ENCODE peak calls at places on chromosomes 2 and 18, in four cellular contexts. C, G, Z and I are unnamed samples.

GRCh38 chr2:18623782-18624181 is 34.4 kb upstream of the NT5C1B start:
- DNase-seq in Z (no peak), G (no peak), C (peak; percentile 58), I (peak; percentile 88)

GRCh38 chr2:199366406-199366805 is 91.3 kb downstream of the SATB2 start:
- DNase-seq in C (no peak), Z (no peak), G (no peak), I (peak; percentile 54)

GRCh38 chr2:11430729-11431128 is 35.2 kb downstream of the E2F6 start:
- DNase-seq in C (no peak), Z (no peak), G (no peak), I (peak; percentile 56)

GRCh38 chr18:490024-490366 is 10.5 kb downstream of the COLEC12 start:
- DNase-seq in Z (no peak), G (no peak), C (no peak), I (no peak)

GRCh38 chr2:169768262-169768995 is 30.2 kb upstream of the SSB start:
- DNase-seq in C (no peak), G (peak; percentile 50), Z (peak; percentile 22), I (no peak)

GRCh38 chr2:20025065-20025786 is 12.8 kb upstream of the MATN3 start:
- DNase-seq in G (no peak), C (no peak), Z (no peak), I (no peak)

GRCh38 chr2:11140492-11140891 is 14.8 kb upstream of the SLC66A3 start:
- DNase-seq in G (no peak), C (no peak), Z (no peak), I (peak; percentile 32)

GRCh38 chr2:20231632-20232031 is 6.7 kb upstream of the SDC1 start:
- DNase-seq in C (no peak), G (no peak), Z (no peak), I (peak; percentile 99)

GRCh38 chr2:63052411-63053234 is 2.0 kb downstream of the OTX1 start:
- DNase-seq in Z (no peak), G (no peak), C (no peak), I (no peak)

GRCh38 chr2:149020432-149020851 is 18.1 kb upstream of the LYPD6B start:
- DNase-seq in C (no peak), G (no peak), Z (no peak), I (no peak)

GRCh38 chr2:150621800-150622199 is 134.3 kb upstream of the RND3 start:
- DNase-seq in G (no peak), Z (no peak), C (peak; percentile 80), I (peak; percentile 91)

GRCh38 chr2:211985393-211985792 is 553.2 kb downstream of the ERBB4 start:
- DNase-seq in Z (no peak), G (no peak), C (no peak), I (no peak)

GRCh38 chr2:202377308-202377736 is 1.2 kb downstream of the BMPR2 start:
- DNase-seq in G (no peak), C (no peak), Z (peak; percentile 33), I (no peak)

GRCh38 chr2:160482673-160483072 is 10.9 kb downstream of the RBMS1 start:
- DNase-seq in G (peak; percentile 43), C (no peak), Z (no peak), I (no peak)

GRCh38 chr18:48785091-48785614 is 165.6 kb downstream of the SMAD7 start:
- DNase-seq in Z (peak; percentile 14), G (no peak), C (no peak), I (no peak)

GRCh38 chr2:101559576-101559975 is 84.7 kb upstream of the RFX8 start:
- DNase-seq in Z (peak; percentile 26), C (peak; percentile 17), G (no peak), I (no peak)

DNA sequence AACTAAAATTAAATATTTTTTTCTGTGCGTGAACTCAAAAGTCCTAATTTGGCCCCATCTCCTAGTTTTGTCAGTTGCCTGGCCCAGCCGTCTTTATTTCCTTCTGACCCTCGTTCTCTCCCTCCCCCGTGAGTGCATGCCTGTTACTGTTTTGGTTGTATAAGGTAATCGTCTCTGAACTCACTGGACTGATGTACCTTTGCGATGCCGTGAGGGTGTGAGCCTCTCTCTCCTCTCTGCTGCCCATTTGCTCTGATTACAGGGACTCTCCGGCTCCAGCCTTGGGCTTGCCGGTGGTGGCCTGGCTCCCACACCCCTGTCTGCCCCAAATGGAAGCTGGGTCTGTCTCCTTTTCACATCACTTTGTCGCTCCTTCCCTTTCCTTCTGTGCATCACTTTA is 66.5 kb upstream of the RBM44 start:
- DNase-seq in G (no peak), C (no peak), Z (no peak), I (no peak)
- H3K4me1 ChIP-seq in G (peaks cover 25% of the 10 kb centered on the region), C (peaks cover 17% of the 10 kb centered on the region), Z (peaks cover 99% of the 10 kb centered on the region), I (peaks cover 11% of the 10 kb centered on the region)

GRCh38 chr2:128291844-128292598 is 26.6 kb downstream of the HS6ST1 start:
- DNase-seq in G (no peak), C (no peak), Z (no peak), I (no peak)
- H3K4me1 ChIP-seq in G (no peaks in the 10 kb centered on the region), C (no peaks in the 10 kb centered on the region), Z (peaks cover 74% of the 10 kb centered on the region), I (no peaks in the 10 kb centered on the region)

DNA sequence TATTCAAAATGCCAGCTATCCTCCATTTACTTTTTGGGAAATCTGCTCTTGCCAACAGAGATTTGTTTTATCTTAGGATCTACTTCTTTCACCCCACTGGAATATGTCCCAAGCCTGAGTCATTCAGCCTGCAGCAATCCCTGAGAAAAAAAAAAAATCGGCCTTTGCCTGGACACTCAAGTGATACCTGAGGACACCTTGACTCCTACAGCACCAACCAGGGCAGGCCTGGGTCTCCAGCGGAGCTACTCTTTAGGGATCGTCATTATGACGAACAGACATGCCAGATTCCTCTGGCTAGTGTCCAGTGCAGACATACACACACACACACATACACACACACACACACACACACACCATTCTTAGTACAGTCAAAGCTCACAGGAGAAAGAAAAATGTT is 2.2 kb upstream of the UGT1A6 start:
- DNase-seq in Z (no peak), C (no peak), G (no peak), I (peak; percentile 76)
- H3K4me1 ChIP-seq in Z (no peaks in the 10 kb centered on the region), C (no peaks in the 10 kb centered on the region), G (no peaks in the 10 kb centered on the region), I (peaks cover 24% of the 10 kb centered on the region)

GRCh38 chr18:35371412-35372195 is 5.5 kb downstream of the ZNF396 start:
- DNase-seq in C (peak; percentile 62), G (no peak), Z (no peak), I (no peak)
- H3K4me1 ChIP-seq in C (peaks cover 6% of the 10 kb centered on the region), G (peaks cover 4% of the 10 kb centered on the region), Z (peaks cover 5% of the 10 kb centered on the region), I (no peaks in the 10 kb centered on the region)

GRCh38 chr2:39413063-39413722 is 23.9 kb downstream of the MAP4K3 start:
- DNase-seq in Z (no peak), C (no peak), G (no peak), I (no peak)

GRCh38 chr2:39411186-39411944 is 25.7 kb downstream of the MAP4K3 start:
- DNase-seq in C (peak; percentile 88), Z (no peak), G (no peak), I (peak; percentile 85)

GRCh38 chr2:39407516-39408296 is 29.4 kb downstream of the MAP4K3 start:
- DNase-seq in C (no peak), G (no peak), Z (no peak), I (no peak)

GRCh38 chr2:39408351-39409136 is 28.5 kb downstream of the MAP4K3 start:
- DNase-seq in C (no peak), G (no peak), Z (no peak), I (no peak)

DNA sequence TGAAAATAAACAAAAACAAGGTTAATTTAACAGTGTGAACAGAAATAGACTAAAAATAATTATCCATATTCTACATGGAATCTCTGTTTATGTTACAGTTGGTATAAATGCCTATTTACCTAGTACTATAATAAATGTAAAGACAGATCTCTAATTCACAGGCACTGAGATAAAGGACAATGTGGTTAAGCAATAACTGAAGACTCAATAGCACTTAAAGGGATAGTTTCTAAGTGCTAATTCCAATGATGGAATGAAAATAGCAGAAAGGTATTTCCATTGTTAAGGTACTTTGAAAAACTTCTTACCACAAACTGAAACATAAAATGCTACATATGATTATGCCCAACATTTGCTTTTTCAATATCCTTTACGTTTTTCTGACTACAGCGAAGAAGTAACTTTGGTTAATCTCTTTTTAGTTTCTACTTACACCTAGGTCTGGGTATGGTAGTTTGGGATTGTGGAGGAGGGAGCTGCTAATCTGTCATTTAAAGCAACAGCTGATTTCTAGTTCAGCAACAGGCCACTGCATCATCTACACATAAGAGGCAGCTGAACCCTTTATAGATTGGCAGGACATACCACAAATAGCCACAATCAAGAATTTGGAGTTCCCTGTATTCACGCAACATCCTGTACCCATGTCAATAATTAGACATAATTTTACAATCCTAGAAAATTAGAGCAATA is 27.2 kb downstream of the MAP4K3 start:
- DNase-seq in C (no peak), G (no peak), Z (no peak), I (no peak)
- H3K4me1 ChIP-seq in C (peaks cover 28% of the 10 kb centered on the region), G (peaks cover 13% of the 10 kb centered on the region), Z (peaks cover 100% of the 10 kb centered on the region), I (peaks cover 14% of the 10 kb centered on the region)

GRCh38 chr2:128320609-128321420 is 2.1 kb upstream of the HS6ST1 start:
- DNase-seq in Z (no peak), C (no peak), G (no peak), I (no peak)

GRCh38 chr2:128319773-128320608 is 1.3 kb upstream of the HS6ST1 start:
- DNase-seq in G (peak; percentile 14), C (no peak), Z (no peak), I (no peak)

GRCh38 chr2:128317186-128317897 is 1.3 kb downstream of the HS6ST1 start:
- DNase-seq in G (peak; percentile 42), Z (no peak), C (no peak), I (no peak)

GRCh38 chr2:128319457-128319772 is 747 bp upstream of the HS6ST1 start:
- DNase-seq in Z (no peak), C (no peak), G (no peak), I (no peak)

GRCh38 chr2:128318776-128319456 is at the start of gene HS6ST1:
- DNase-seq in C (peak; percentile 78), Z (peak; percentile 88), G (peak; percentile 79), I (no peak)
- H3K4me1 ChIP-seq in C (peaks cover 12% of the 10 kb centered on the region), Z (peaks cover 63% of the 10 kb centered on the region), G (peaks cover 37% of the 10 kb centered on the region), I (peaks cover 6% of the 10 kb centered on the region)

GRCh38 chr2:171852489-171852888 is 41.6 kb downstream of the SLC25A12 start:
- DNase-seq in Z (no peak), C (peak; percentile 43), G (no peak), I (no peak)
- H3K4me1 ChIP-seq in Z (peaks cover 30% of the 10 kb centered on the region), C (no peaks in the 10 kb centered on the region), G (no peaks in the 10 kb centered on the region), I (no peaks in the 10 kb centered on the region)